ENCODE peak calls at places on chromosomes 11 and 22, in eight cellular contexts. D, U, X, A, Y, K, O and L are unnamed samples.

GRCh38 chr11:47348859-47349258 is 3.6 kb downstream of the MYBPC3 start:
- DNase-seq in D (no peak), A (no peak), O (no peak), U (no peak), X (no peak), Y (peak), K (no peak), L (no peak)

GRCh38 chr11:121482231-121483129 is 29.7 kb upstream of the SORL1-AS1 start:
- DNase-seq in D (no peak), A (no peak), O (peak), K (no peak), Y (no peak), U (peak), X (no peak), L (no peak)

GRCh38 chr11:28464252-28464867 is 356.2 kb downstream of the METTL15 start:
- DNase-seq in X (no peak), Y (peak), K (no peak), D (no peak), U (no peak), A (no peak), O (no peak), L (no peak)

GRCh38 chr11:19952101-19952605 is 208.1 kb downstream of the DBX1 start:
- DNase-seq in K (no peak), Y (no peak), X (no peak), U (no peak), O (peak), A (no peak), D (no peak), L (peak)

GRCh38 chr11:121863126-121863525 is 252.9 kb downstream of the BLID start:
- DNase-seq in Y (no peak), U (no peak), D (no peak), K (no peak), A (no peak), O (no peak), X (no peak), L (no peak)

GRCh38 chr11:127609025-127609788 is 608.6 kb upstream of the KIRREL3 start:
- DNase-seq in X (no peak), Y (no peak), D (no peak), K (no peak), O (no peak), U (no peak), A (no peak), L (no peak)

GRCh38 chr11:134559617-134559992 is 147.6 kb upstream of the B3GAT1 start:
- DNase-seq in U (no peak), D (no peak), K (peak), Y (no peak), A (no peak), X (no peak), O (no peak), L (no peak)

GRCh38 chr22:42885446-42885845 is 28.4 kb upstream of the ARFGAP3 start:
- DNase-seq in U (no peak), D (no peak), Y (no peak), A (no peak), K (no peak), X (no peak), O (no peak), L (no peak)

GRCh38 chr11:86490582-86490981 is 115.9 kb downstream of the CCDC81 start:
- DNase-seq in O (peak), K (no peak), D (no peak), Y (no peak), X (no peak), A (no peak), U (no peak), L (no peak)

GRCh38 chr11:95418916-95419315 is 187.9 kb upstream of the SESN3 start:
- DNase-seq in Y (no peak), U (no peak), X (no peak), D (no peak), O (no peak), K (no peak), A (no peak), L (no peak)

GRCh38 chr11:58782066-58782465 is 50.3 kb upstream of the GLYAT start:
- DNase-seq in U (no peak), O (no peak), X (no peak), Y (no peak), K (no peak), A (no peak), D (no peak), L (no peak)

GRCh38 chr22:35552186-35552842 is 11.7 kb downstream of the RASD2 start:
- DNase-seq in X (no peak), U (no peak), D (no peak), Y (no peak), O (peak), K (peak), A (peak), L (no peak)

GRCh38 chr22:40966683-40967082 is 15.5 kb downstream of the RBX1 start:
- DNase-seq in U (no peak), X (no peak), D (no peak), A (no peak), Y (no peak), O (no peak), K (no peak), L (peak)

GRCh38 chr22:45223304-45224117 is 17.2 kb downstream of the KIAA0930 start:
- DNase-seq in A (peak), X (no peak), K (peak), O (no peak), Y (no peak), U (no peak), D (no peak), L (no peak)

GRCh38 chr11:75635009-75635909 is 33.6 kb downstream of the MAP6 start:
- DNase-seq in Y (peak), A (no peak), O (no peak), U (no peak), X (peak), K (no peak), D (no peak), L (no peak)

GRCh38 chr11:126280595-126280994 is 2.3 kb upstream of the TIRAP start:
- DNase-seq in O (no peak), A (no peak), K (no peak), D (no peak), Y (no peak), X (no peak), U (no peak), L (no peak)

GRCh38 chr11:42555197-42555596 is 756.6 kb upstream of the API5 start:
- DNase-seq in U (no peak), Y (no peak), D (no peak), O (no peak), A (no peak), K (no peak), X (no peak), L (no peak)

GRCh38 chr11:3890806-3891205 is 35.3 kb downstream of the STIM1 start:
- DNase-seq in Y (no peak), O (no peak), X (no peak), A (no peak), U (no peak), K (no peak), D (no peak), L (no peak)

GRCh38 chr11:14202263-14203173 is 156.5 kb downstream of the RRAS2 start:
- DNase-seq in U (no peak), A (no peak), O (no peak), K (no peak), X (no peak), D (no peak), Y (no peak), L (no peak)

GRCh38 chr22:46007003-46007847 is 30.3 kb upstream of the WNT7B start:
- DNase-seq in Y (peak), U (peak), K (peak), D (peak), O (peak), A (no peak), X (no peak), L (peak)

GRCh38 chr11:59173964-59174663 is 2.2 kb downstream of the DTX4 start:
- DNase-seq in D (no peak), A (no peak), X (no peak), U (peak), O (no peak), K (no peak), Y (peak), L (no peak)

GRCh38 chr11:117424781-117425180 is 97.1 kb downstream of the CEP164 start:
- DNase-seq in D (no peak), A (no peak), X (no peak), O (no peak), K (peak), U (no peak), Y (no peak), L (no peak)

GRCh38 chr11:67375320-67376021 is 2.1 kb upstream of the CLCF1 start:
- DNase-seq in X (no peak), Y (no peak), D (no peak), K (no peak), A (no peak), O (no peak), U (no peak), L (no peak)

GRCh38 chr11:88208742-88209141 is 33.5 kb upstream of the RAB38 start:
- DNase-seq in X (peak), K (no peak), A (no peak), Y (no peak), D (no peak), U (no peak), O (no peak), L (no peak)

DNA sequence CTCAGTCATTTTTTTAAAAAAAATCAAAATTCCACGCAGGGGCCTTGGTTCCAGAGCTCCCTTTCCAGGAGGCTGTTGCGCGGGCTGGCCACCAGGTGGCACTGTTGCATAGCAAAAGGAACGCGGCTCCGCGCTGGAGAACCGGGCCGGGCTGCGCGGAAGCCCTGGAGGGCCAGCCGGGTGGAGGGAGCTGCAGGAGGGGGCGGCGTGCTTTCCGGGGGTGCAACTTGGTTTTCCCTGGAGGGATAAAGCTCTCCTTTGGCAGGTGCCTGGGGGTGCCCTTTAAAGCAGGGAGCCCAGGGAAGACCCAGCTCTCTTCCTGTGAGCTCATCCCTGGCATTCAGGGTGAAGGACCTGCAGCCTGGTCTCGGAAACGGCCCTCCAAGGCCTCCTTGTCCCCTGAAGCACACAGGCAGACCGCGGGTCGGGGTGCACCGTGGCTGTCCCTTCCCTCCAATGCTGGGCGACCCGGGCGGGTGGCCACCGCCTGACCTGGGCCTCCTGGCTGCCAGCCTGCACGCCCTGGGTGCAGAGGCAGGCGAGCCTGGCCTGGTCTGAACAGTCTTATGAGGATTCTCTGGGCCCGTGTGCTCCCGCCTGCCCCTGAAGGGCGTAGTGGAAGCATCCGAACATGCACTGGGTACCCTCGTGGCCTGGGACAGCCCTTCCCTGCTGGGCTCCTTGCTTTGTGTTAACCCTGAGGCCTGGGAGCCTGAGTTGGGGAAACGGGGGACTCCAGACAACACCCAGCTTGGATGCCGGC is 23.4 kb downstream of the KRTAP5-5 start:
- DNase-seq in K (peak), X (peak), D (peak), U (peak), Y (peak), A (peak), O (peak), L (peak)
- H3K4me3 ChIP-seq in K (no peak), X (no peak), D (no peak), U (no peak), Y (no peak), A (no peak), O (no peak), L (no peak)

GRCh38 chr11:1919428-1920127 is at the start of gene TNNT3:
- DNase-seq in D (peak), X (no peak), A (no peak), O (no peak), U (no peak), Y (no peak), K (peak), L (no peak)
- TF ChIP-seq POLR2A in D (peak), X (no peak), A (no peak), O (no peak), U (no peak), Y (no peak), K (no peak), L (no peak)

GRCh38 chr22:18067121-18067520 is 10.7 kb upstream of the PEX26 start:
- DNase-seq in A (no peak), K (peak), O (no peak), D (no peak), Y (no peak), U (no peak), X (no peak), L (no peak)
- H3K4me3 ChIP-seq in A (no peak), K (no peak), O (no peak), D (no peak), Y (no peak), U (no peak), X (no peak), L (no peak)

DNA sequence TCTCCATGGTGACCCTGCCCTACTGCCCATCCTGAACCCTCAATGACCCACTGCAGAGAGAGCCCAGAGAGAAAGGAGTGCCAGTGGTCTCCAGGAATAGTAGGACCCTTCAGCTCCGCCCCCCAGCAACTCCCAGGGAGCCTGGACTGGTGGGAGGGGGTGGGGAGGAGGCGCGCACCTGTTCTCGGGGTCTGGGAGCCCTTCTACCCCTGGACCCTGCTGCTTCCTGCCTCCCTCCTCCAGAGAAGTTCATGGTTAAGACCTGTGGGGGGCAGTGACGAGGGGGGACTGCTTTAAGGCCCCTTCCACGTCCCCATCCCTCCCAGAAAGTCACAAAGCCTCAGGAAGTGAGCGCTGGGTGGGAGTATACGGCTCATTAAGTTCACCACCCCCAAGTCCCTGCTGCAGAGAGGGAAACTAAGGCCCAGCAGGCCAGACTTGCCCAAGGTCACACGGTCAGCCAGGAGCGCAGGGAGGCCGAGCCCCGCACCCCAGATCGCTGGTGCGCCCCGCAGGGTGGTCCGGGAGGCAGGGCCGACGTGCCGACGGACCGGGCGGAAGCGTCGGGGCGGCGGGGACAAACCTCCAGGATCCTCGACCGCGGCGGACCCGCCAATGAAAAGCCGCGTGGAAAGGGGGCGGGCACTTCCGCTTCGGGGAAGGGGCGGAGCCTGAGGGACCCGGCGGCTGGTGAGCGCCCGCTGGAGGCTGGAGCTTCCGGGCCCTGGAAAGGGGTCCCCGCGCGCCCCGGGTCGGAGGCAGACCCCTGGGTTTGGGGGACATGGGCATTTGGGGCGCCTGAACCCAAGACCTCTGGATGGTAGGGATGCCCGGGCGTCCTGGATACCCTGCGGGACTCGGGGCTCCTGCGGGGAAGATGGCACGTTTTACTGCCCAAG is at the start of the genes NUDT22 and TRPT1:
- DNase-seq in Y (peak), D (peak), X (peak), A (peak), K (peak), U (peak), O (peak), L (peak)
- TF ChIP-seq POLR2A in Y (peak), D (peak), X (peak), A (peak), K (peak), U (peak), O (peak), L (no peak)

DNA sequence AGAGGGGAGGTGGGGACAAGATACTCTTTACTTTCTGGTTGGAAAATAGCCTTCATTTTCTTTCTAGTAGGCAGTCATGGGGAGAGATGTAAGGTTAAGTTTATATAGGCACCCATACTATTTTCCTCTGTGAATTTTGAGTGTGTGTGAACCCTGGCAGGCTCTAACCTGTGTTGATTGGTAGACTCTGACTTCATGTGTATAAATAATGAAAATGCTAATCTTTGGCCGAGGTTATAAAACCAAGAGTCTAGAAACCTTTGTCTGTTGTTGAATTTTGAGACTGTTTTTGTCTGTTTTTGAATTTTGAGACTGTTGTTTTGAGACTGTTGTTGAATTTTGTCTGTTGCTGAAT is 14.0 kb downstream of the TRIM44 start:
- DNase-seq in D (no peak), O (no peak), U (no peak), X (no peak), Y (no peak), K (no peak), A (no peak), L (no peak)
- H3K4me3 ChIP-seq in D (no peak), O (no peak), U (no peak), X (no peak), Y (no peak), K (no peak), A (no peak), L (no peak)

GRCh38 chr22:18091478-18091877 is 13.7 kb downstream of the PEX26 start:
- DNase-seq in O (no peak), K (no peak), A (no peak), U (no peak), X (no peak), Y (no peak), D (no peak), L (no peak)

GRCh38 chr22:18090286-18090685 is 12.5 kb downstream of the PEX26 start:
- DNase-seq in Y (no peak), X (no peak), A (no peak), O (no peak), U (no peak), K (no peak), D (no peak), L (no peak)

GRCh38 chr22:18093661-18094060 is 15.9 kb downstream of the PEX26 start:
- DNase-seq in D (no peak), A (no peak), Y (no peak), U (no peak), O (no peak), X (no peak), K (no peak), L (no peak)

GRCh38 chr22:18088825-18089568 is 11.2 kb downstream of the PEX26 start:
- DNase-seq in Y (no peak), D (peak), K (no peak), U (no peak), X (no peak), A (no peak), O (no peak), L (peak)

DNA sequence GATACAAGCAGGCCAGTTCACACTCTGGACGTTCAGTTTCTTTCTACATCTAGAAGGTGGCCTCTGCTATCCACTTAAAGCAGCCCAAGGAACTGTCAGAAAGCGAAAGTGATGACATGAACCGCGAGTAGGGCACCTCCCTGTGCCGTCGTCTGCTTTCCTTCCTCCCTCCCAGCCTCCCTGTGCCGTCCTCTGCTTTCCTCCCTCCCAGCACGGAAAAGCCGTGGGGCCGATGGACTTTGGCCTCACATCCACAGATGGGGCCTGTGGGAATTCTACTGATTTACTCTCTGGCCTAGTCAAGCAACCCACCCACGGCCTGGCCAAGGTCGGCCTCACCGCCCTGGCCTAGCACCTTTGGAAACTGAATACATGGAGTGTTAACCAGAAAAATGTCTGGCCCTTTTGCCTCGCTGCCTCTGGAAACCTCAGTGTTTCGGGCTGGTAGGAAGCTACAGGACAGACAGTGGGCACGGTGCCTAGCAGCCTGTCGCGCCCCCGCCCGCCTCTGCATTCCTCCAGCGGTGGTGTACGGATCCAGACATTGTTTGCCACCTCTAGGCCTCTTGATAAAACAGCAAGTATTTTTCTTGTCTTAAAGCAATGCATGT is 14.2 kb downstream of the PEX26 start:
- DNase-seq in X (peak), Y (peak), K (no peak), U (peak), O (peak), A (no peak), D (no peak), L (peak)
- TF ChIP-seq POLR2A in X (no peak), Y (no peak), K (no peak), U (no peak), O (peak), A (no peak), D (no peak), L (no peak)

DNA sequence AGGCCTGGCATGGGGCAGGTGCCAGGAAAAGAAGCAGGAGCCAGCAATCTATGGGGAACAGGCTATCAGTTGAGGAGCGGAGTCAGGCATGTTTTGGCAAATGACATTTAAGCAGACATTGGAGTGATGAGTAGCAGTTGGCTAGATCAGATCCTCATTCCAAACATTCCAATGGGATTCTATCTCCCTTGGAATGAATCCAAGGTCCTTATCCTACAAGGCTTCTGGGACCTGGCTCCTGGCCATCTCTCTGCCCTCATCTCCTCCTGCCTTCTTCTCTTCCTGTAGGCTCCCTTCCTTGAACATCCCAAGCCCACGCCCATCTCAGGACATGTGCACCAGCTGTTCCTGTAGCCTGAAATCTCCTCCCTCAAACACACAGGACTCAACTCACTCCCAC is 1074.5 kb downstream of the TBC1D22A start:
- DNase-seq in U (no peak), D (no peak), K (no peak), A (no peak), Y (no peak), X (no peak), O (no peak), L (no peak)
- H3K4me3 ChIP-seq in U (no peak), D (no peak), K (no peak), A (no peak), Y (no peak), X (no peak), O (no peak), L (no peak)